ENCODE peak calls at places on chromosomes 7 and 10, in five cellular contexts. Z is T-cell; M is SK-N-DZ; S is osteocyte; R is activated T-cell treated with anti-CD3 and anti-CD28 coated beads, Interleukin-2, amount 50 U/mL, for 4 hours. E is an unnamed sample.

GRCh38 chr10:23037561-23037960 is 57.8 kb upstream of the MSRB2 start:
- DNase-seq in Z (no peak), R (no peak), M (no peak), S (no peak), E (no peak)

GRCh38 chr7:156764016-156764669 is 123.6 kb downstream of the RNF32 start:
- DNase-seq in Z (no peak), M (peak), S (no peak), R (no peak), E (no peak)

GRCh38 chr7:129144834-129145668 is 544 bp downstream of the TSPAN33 start:
- DNase-seq in Z (peak), R (no peak), M (no peak), S (no peak), E (no peak)

GRCh38 chr10:110010076-110011069 is 2.6 kb downstream of the ADD3 start:
- DNase-seq in R (peak), M (no peak), Z (peak), S (no peak), E (no peak)

GRCh38 chr7:77727527-77727926 is 31.3 kb downstream of the RSBN1L start:
- DNase-seq in S (no peak), R (no peak), Z (no peak), M (no peak), E (no peak)

GRCh38 chr7:73988197-73988596 is 39.8 kb upstream of the ELN start:
- DNase-seq in M (no peak), R (no peak), S (no peak), Z (no peak), E (no peak)

GRCh38 chr7:48139461-48139860 is 31.8 kb upstream of the ABCA13 start:
- DNase-seq in M (peak), R (no peak), Z (no peak), S (no peak), E (no peak)

GRCh38 chr10:43128958-43129706 is 9.1 kb upstream of the CSGALNACT2 start:
- DNase-seq in M (no peak), S (peak), Z (no peak), R (no peak), E (peak)

GRCh38 chr10:5895365-5895764 is 5.3 kb downstream of the FBH1 start:
- DNase-seq in Z (no peak), R (no peak), M (no peak), S (no peak), E (no peak)

E was measured in esophagus muscularis mucosa.